ENCODE peak calls at places on chromosomes 16 and 17, in four cellular contexts. W, T, V and N are unnamed samples.

GRCh38 chr17:81652901-81653771 is 3.2 kb downstream of the PDE6G start:
- DNase-seq in W (no peak), T (peak), V (no peak), N (no peak)

GRCh38 chr16:10992797-10993196 is 48.4 kb downstream of the CLEC16A start:
- DNase-seq in W (no peak), T (peak), V (no peak), N (no peak)

GRCh38 chr16:66300501-66300900 is 66.0 kb upstream of the CDH5 start:
- DNase-seq in W (no peak), T (no peak), V (no peak), N (no peak)

GRCh38 chr17:57671546-57672204 is 73.4 kb downstream of the CCDC182 start:
- DNase-seq in W (no peak), T (peak), V (peak), N (peak)

GRCh38 chr17:933168-934083 is 46.1 kb downstream of the NXN start:
- DNase-seq in W (no peak), T (peak), V (peak), N (peak)

GRCh38 chr17:29007456-29008455 is 1.9 kb upstream of the SEZ6 start:
- DNase-seq in W (no peak), T (no peak), V (no peak), N (no peak)

GRCh38 chr16:69709456-69710084 is 16.8 kb downstream of the NQO1 start:
- DNase-seq in W (peak), T (peak), V (peak), N (peak)

GRCh38 chr17:79915850-79916430 is 76.7 kb upstream of the CBX4 start:
- DNase-seq in W (no peak), T (peak), V (peak), N (no peak)

GRCh38 chr17:29158515-29159275 is 21.5 kb downstream of the MYO18A start:
- DNase-seq in W (no peak), T (peak), V (peak), N (no peak)

GRCh38 chr17:1989135-1989534 is 36.0 kb downstream of the RTN4RL1 start:
- DNase-seq in W (no peak), T (no peak), V (no peak), N (no peak)

GRCh38 chr17:78839762-78840529 is 668 bp downstream of the USP36 start:
- DNase-seq in W (no peak), T (no peak), V (peak), N (peak)

GRCh38 chr16:27112093-27112811 is 45.5 kb downstream of the C16orf82 start:
- DNase-seq in W (no peak), T (no peak), V (no peak), N (no peak)

GRCh38 chr16:16887193-16887592 is 508.3 kb downstream of the NPIPA7 start:
- DNase-seq in W (no peak), T (no peak), V (no peak), N (no peak)

GRCh38 chr17:41647940-41648410 is 23.6 kb upstream of the KRT17 start:
- DNase-seq in W (no peak), T (peak), V (peak), N (peak)

GRCh38 chr17:7656958-7657715 is 6.4 kb downstream of the ATP1B2 start:
- DNase-seq in W (no peak), T (no peak), V (no peak), N (peak)

GRCh38 chr17:60600490-60601431 is 768 bp downstream of the PPM1D start:
- DNase-seq in W (peak), T (peak), V (peak), N (peak)

GRCh38 chr16:4892356-4893102 is 44.4 kb downstream of the PPL start:
- DNase-seq in W (no peak), T (peak), V (no peak), N (no peak)

GRCh38 chr16:1913327-1914083 is 4.7 kb downstream of the HS3ST6 start:
- DNase-seq in W (no peak), T (no peak), V (no peak), N (no peak)

GRCh38 chr16:23131436-23131835 is 17.8 kb downstream of the USP31 start:
- DNase-seq in W (no peak), T (no peak), V (no peak), N (no peak)

GRCh38 chr17:1720856-1721386 is 3.6 kb upstream of the WDR81 start:
- DNase-seq in W (no peak), T (no peak), V (peak), N (peak)

GRCh38 chr17:77778636-77779524 is 179.6 kb upstream of the TNRC6C start:
- DNase-seq in W (no peak), T (no peak), V (no peak), N (no peak)

GRCh38 chr17:58556833-58557250 is 42.4 kb upstream of the MTMR4 start:
- DNase-seq in W (no peak), T (no peak), V (no peak), N (no peak)

DNA sequence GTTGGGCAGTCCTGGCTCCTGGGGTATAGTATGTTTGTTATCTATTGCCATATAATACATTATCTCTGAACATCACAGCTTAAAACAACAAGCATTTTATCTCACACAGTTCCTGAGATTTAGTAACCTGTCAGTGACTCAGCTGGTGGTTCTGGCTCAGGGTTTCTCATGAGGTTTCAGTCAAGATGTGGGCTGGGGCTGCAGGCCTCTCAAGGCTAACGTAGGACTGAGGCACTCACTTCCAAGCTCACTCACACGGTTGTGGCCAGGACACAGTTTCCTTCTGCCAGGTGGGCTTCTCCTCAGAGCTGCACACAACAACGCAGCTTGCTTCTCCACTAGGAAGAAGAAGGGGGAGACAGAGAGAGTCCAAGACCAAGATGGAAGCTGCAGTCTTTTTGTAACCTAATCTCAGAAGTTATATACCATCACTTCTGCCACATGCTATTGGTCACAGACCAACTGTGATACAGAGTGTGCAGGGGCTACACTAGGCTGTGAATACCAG is 10.3 kb upstream of the MED13 start:
- DNase-seq in W (no peak), T (no peak), V (no peak), N (no peak)
- TF ChIP-seq FOXM1 in W (no peak), T (no peak), V (no peak), N (no peak)

GRCh38 chr17:82967268-82968032 is 112.0 kb upstream of the METRNL start:
- DNase-seq in W (no peak), T (no peak), V (no peak), N (no peak)

GRCh38 chr17:82965371-82965770 is 114.0 kb upstream of the METRNL start:
- DNase-seq in W (no peak), T (no peak), V (no peak), N (no peak)

GRCh38 chr17:82966415-82966814 is 113.0 kb upstream of the METRNL start:
- DNase-seq in W (no peak), T (no peak), V (no peak), N (no peak)

GRCh38 chr17:82963104-82963950 is 116.1 kb upstream of the METRNL start:
- DNase-seq in W (no peak), T (no peak), V (no peak), N (no peak)

GRCh38 chr17:82964851-82965341 is 114.5 kb upstream of the METRNL start:
- DNase-seq in W (no peak), T (no peak), V (no peak), N (no peak)
- TF ChIP-seq SP1 in W (no peak), T (no peak), V (no peak), N (no peak)

GRCh38 chr16:88464447-88465318 is 11.6 kb downstream of the ZFPM1 start:
- DNase-seq in W (no peak), T (no peak), V (no peak), N (no peak)
- TF ChIP-seq FOXK2 in W (no peak), T (no peak), V (no peak), N (no peak)

GRCh38 chr17:9928601-9929341 is 23.7 kb upstream of the RCVRN start:
- DNase-seq in W (no peak), T (peak), V (peak), N (peak)
- TF ChIP-seq FOXM1 in W (no peak), T (no peak), V (no peak), N (no peak)

DNA sequence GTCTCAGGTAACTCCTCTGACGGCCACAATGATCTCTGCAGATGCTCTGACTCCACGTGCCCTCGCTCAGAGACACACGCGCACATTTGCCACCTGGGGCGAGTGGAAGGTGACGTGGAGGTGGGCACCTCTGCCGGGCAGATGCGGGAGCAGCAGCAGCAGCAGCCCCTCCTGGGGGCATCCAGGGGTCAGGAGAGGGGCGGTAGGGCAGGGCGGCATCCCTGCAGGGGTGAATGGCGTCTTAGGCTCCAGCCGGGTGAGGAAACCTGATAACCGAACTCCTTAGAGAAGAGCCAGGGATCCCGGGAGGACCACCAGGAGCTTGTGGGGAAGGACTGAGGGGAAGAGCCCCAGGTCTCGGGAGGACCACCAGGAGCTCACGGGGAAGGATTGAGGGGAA is 34.6 kb upstream of the CDH15 start:
- DNase-seq in W (no peak), T (no peak), V (no peak), N (no peak)
- TF ChIP-seq SP1 in W (no peak), T (no peak), V (no peak), N (no peak)

GRCh38 chr16:75860654-75861053 is 134.4 kb upstream of the CPHXL start:
- DNase-seq in W (no peak), T (no peak), V (peak), N (no peak)
- TF ChIP-seq FOXK2 in W (no peak), T (no peak), V (no peak), N (no peak)

GRCh38 chr17:27522028-27522639 is 65.9 kb downstream of the KSR1 start:
- DNase-seq in W (no peak), T (no peak), V (no peak), N (no peak)

GRCh38 chr17:27520571-27521185 is 64.4 kb downstream of the KSR1 start:
- DNase-seq in W (no peak), T (no peak), V (peak), N (no peak)

GRCh38 chr17:27519550-27519949 is 63.3 kb downstream of the KSR1 start:
- DNase-seq in W (peak), T (no peak), V (no peak), N (no peak)

GRCh38 chr17:27523712-27524111 is 67.5 kb downstream of the KSR1 start:
- DNase-seq in W (no peak), T (no peak), V (no peak), N (no peak)

GRCh38 chr17:27521281-27522027 is 65.2 kb downstream of the KSR1 start:
- DNase-seq in W (no peak), T (no peak), V (peak), N (no peak)
- TF ChIP-seq FOXM1 in W (no peak), T (no peak), V (no peak), N (no peak)